ENCODE peak calls at places on chromosomes 13 and 19, in five cellular contexts. B, N, J, X and P are unnamed samples.

GRCh38 chr13:40074338-40074737 is 418.9 kb downstream of the COG6 start:
- DNase-seq in B (no peak), N (no peak), J (no peak), X (no peak), P (no peak)

GRCh38 chr13:90552702-90553101 is 794.8 kb upstream of the MIR17HG start:
- DNase-seq in B (no peak), N (no peak), J (no peak), X (peak), P (no peak)

GRCh38 chr19:53461866-53462265 is 5.7 kb upstream of the ZNF813 start:
- DNase-seq in B (no peak), N (no peak), J (no peak), X (peak), P (no peak)

GRCh38 chr13:111906306-111906705 is 160.6 kb upstream of the SOX1 start:
- DNase-seq in B (no peak), N (no peak), J (no peak), X (no peak), P (no peak)

GRCh38 chr13:113973218-113974164 is at the start of gene C13orf46:
- DNase-seq in B (no peak), N (no peak), J (no peak), X (no peak), P (no peak)

GRCh38 chr19:48614436-48615144 is at the start of gene FAM83E:
- DNase-seq in B (no peak), N (no peak), J (no peak), X (peak), P (no peak)

GRCh38 chr13:110915874-110916670 is 1.2 kb upstream of the ANKRD10 start:
- DNase-seq in B (no peak), N (no peak), J (no peak), X (peak), P (no peak)

GRCh38 chr13:40515702-40516101 is 150.7 kb downstream of the FOXO1 start:
- DNase-seq in B (no peak), N (no peak), J (no peak), X (no peak), P (no peak)

GRCh38 chr13:28035146-28035782 is 46.8 kb upstream of the URAD start:
- DNase-seq in B (no peak), N (no peak), J (no peak), X (peak), P (no peak)

GRCh38 chr13:99310382-99311031 is 3.3 kb upstream of the GPR183 start:
- DNase-seq in B (no peak), N (no peak), J (no peak), X (peak), P (no peak)

GRCh38 chr19:1365964-1366695 is 17.6 kb upstream of the NDUFS7 start:
- DNase-seq in B (no peak), N (no peak), J (no peak), X (no peak), P (no peak)

GRCh38 chr13:48161530-48162179 is 66.8 kb upstream of the MED4 start:
- DNase-seq in B (no peak), N (no peak), J (no peak), X (no peak), P (no peak)

GRCh38 chr13:21282065-21282464 is 105.6 kb downstream of the MRPL57 start:
- DNase-seq in B (no peak), N (no peak), J (no peak), X (no peak), P (no peak)

GRCh38 chr13:28438598-28439334 is 56.2 kb downstream of the FLT1 start:
- DNase-seq in B (no peak), N (no peak), J (no peak), X (no peak), P (no peak)

GRCh38 chr13:74145249-74145970 is 11.2 kb upstream of the KLF12 start:
- DNase-seq in B (no peak), N (no peak), J (no peak), X (no peak), P (no peak)

GRCh38 chr13:45595968-45596367 is 19.6 kb downstream of the ERICH6B start:
- DNase-seq in B (no peak), N (no peak), J (no peak), X (no peak), P (no peak)

GRCh38 chr13:79593121-79593520 is 112.2 kb downstream of the NDFIP2 start:
- DNase-seq in B (no peak), N (no peak), J (no peak), X (no peak), P (no peak)

GRCh38 chr13:29799041-29799440 is 51.4 kb downstream of the UBL3 start:
- DNase-seq in B (no peak), N (no peak), J (no peak), X (no peak), P (no peak)

GRCh38 chr13:32883501-32883900 is 132.7 kb upstream of the KL start:
- DNase-seq in B (no peak), N (no peak), J (no peak), X (no peak), P (no peak)

GRCh38 chr13:94712287-94712811 is at the start of gene SOX21:
- DNase-seq in B (no peak), N (no peak), J (no peak), X (peak), P (no peak)

GRCh38 chr13:32914686-32915085 is 101.5 kb upstream of the KL start:
- DNase-seq in B (no peak), N (no peak), J (no peak), X (no peak), P (no peak)

GRCh38 chr19:55210120-55210493 is 806 bp upstream of the PTPRH start:
- DNase-seq in B (no peak), N (no peak), J (no peak), X (peak), P (no peak)

GRCh38 chr19:14459703-14460102 is 15.5 kb downstream of the PTGER1 start:
- DNase-seq in B (no peak), N (no peak), J (no peak), X (no peak), P (no peak)

GRCh38 chr19:45090034-45090433 is 2.9 kb upstream of the PPP1R37 start:
- DNase-seq in B (no peak), N (no peak), J (no peak), X (no peak), P (no peak)

GRCh38 chr13:21069561-21070004 is 8.2 kb upstream of the LATS2 start:
- DNase-seq in B (no peak), N (no peak), J (no peak), X (peak), P (no peak)

GRCh38 chr19:2290441-2291184 is 8.6 kb upstream of the PEAK3 start:
- DNase-seq in B (no peak), N (no peak), J (no peak), X (no peak), P (no peak)

GRCh38 chr19:45424191-45425058 is 708 bp upstream of the ERCC1 start:
- DNase-seq in B (peak), N (no peak), J (no peak), X (peak), P (no peak)

GRCh38 chr13:27911499-27911898 is 8.3 kb upstream of the PDX1 start:
- DNase-seq in B (no peak), N (no peak), J (no peak), X (no peak), P (no peak)

GRCh38 chr19:21491161-21491560 is 14.2 kb upstream of the ZNF429 start:
- DNase-seq in B (no peak), N (no peak), J (no peak), X (no peak), P (no peak)

GRCh38 chr13:37869756-37870488 is at the start of gene TRPC4:
- DNase-seq in B (no peak), N (peak), J (no peak), X (peak), P (no peak)

GRCh38 chr13:33797622-33798021 is 20.3 kb upstream of the RFC3 start:
- DNase-seq in B (no peak), N (no peak), J (no peak), X (peak), P (no peak)

GRCh38 chr19:17385878-17386611 is 8.0 kb downstream of the CCDC194 start:
- DNase-seq in B (no peak), N (no peak), J (peak), X (peak), P (no peak)

GRCh38 chr13:30821421-30821820 is 84.7 kb upstream of the MEDAG start:
- DNase-seq in B (no peak), N (no peak), J (no peak), X (no peak), P (no peak)